ENCODE peak calls at places on chromosomes 4 and X, in five cellular contexts. M, Z, I, E and A are unnamed samples.
A peak's percentile ranks its signal among the peaks of the same experiment; 100 is the strongest.

GRCh38 chr4:47954679-47955078 is 40.3 kb upstream of the NFXL1 start:
- DNase-seq in M (no peak), Z (no peak), I (no peak), E (no peak), A (no peak)

GRCh38 chr4:168925789-168926490 is 84.1 kb downstream of the CBR4 start:
- DNase-seq in M (no peak), Z (no peak), I (no peak), E (no peak), A (no peak)

GRCh38 chr4:114922582-114922912 is 190.9 kb downstream of the NDST4 start:
- DNase-seq in M (no peak), Z (no peak), I (no peak), E (no peak), A (no peak)

GRCh38 chrX:24147165-24147564 is 2.4 kb upstream of the ZFX start:
- DNase-seq in M (no peak), Z (no peak), I (no peak), E (no peak), A (no peak)

GRCh38 chr4:185587444-185588161 is 52.3 kb upstream of the PDLIM3 start:
- DNase-seq in M (no peak), Z (no peak), I (no peak), E (no peak), A (peak; percentile 59)

GRCh38 chrX:10900585-10901289 is 210.4 kb upstream of the HCCS start:
- DNase-seq in M (peak; percentile 51), Z (peak; percentile 79), I (peak; percentile 50), E (no peak), A (no peak)

GRCh38 chr4:56757270-56757746 is 64.2 kb downstream of the SPINK2 start:
- DNase-seq in M (peak; percentile 30), Z (peak; percentile 73), I (peak; percentile 46), E (no peak), A (no peak)

GRCh38 chr4:86043755-86044592 is 315.9 kb downstream of the MAPK10 start:
- DNase-seq in M (peak; percentile 29), Z (peak; percentile 42), I (peak; percentile 90), E (no peak), A (no peak)

GRCh38 chr4:69760455-69760854 is at the start of gene SULT1B1:
- DNase-seq in M (peak; percentile 58), Z (peak; percentile 56), I (peak; percentile 58), E (no peak), A (peak; percentile 7)

GRCh38 chr4:184313058-184313709 is 95.5 kb upstream of the ENPP6 start:
- DNase-seq in M (no peak), Z (no peak), I (no peak), E (no peak), A (no peak)

GRCh38 chr4:89836031-89836777 is 757 bp downstream of the SNCA start:
- DNase-seq in M (peak; percentile 47), Z (no peak), I (peak; percentile 7), E (no peak), A (no peak)

DNA sequence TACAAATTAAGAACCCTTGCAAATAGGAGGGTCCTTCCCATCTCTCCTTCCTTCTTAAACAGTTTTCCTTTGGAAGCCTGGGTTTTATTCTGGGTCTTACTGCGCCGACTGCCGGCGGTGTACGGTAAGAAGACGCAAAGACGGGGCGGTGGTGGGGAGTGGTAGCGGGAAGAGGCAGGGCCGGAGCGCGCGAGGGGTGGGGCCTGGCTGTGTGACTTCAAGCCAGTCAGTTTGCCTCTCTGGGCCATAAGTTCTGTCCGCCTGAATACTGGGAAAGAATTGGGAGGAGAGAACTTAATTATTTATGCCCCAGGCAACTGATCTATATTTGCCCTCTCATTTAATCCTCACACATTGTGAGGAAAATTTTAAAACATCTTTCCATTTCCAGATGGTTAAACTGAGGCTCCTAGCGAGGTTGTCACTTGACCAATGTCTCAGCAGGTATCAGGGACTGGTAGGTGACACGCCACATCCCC is 726 bp upstream of the KANTR start:
- DNase-seq in M (peak; percentile 59), Z (peak; percentile 73), I (peak; percentile 86), E (peak; percentile 64), A (peak; percentile 58)
- H3K4me3 ChIP-seq in M (peak overlapping the region; percentile 45), Z (peak overlapping the region; percentile 71), I (peak overlapping the region; percentile 78), E (peak overlapping the region; percentile 61), A (peak overlapping the region; percentile 63)

GRCh38 chrX:132407704-132408103 is 81.1 kb downstream of the MBNL3 start:
- DNase-seq in M (no peak), Z (no peak), I (no peak), E (no peak), A (no peak)
- H3K4me1 ChIP-seq in M (no peaks in the 10 kb centered on the region), Z (no peaks in the 10 kb centered on the region), I (no peaks in the 10 kb centered on the region), E (no peaks in the 10 kb centered on the region), A (no peaks in the 10 kb centered on the region)

GRCh38 chr4:6059375-6059805 is 41.2 kb upstream of the C4orf50 start:
- DNase-seq in M (no peak), Z (no peak), I (no peak), E (no peak), A (no peak)
- H3K9me3 ChIP-seq in M (peaks cover 62% of the 10 kb centered on the region), Z (no peaks in the 10 kb centered on the region), I (peaks cover 31% of the 10 kb centered on the region), E (peaks cover 47% of the 10 kb centered on the region), A (peaks cover 20% of the 10 kb centered on the region)

DNA sequence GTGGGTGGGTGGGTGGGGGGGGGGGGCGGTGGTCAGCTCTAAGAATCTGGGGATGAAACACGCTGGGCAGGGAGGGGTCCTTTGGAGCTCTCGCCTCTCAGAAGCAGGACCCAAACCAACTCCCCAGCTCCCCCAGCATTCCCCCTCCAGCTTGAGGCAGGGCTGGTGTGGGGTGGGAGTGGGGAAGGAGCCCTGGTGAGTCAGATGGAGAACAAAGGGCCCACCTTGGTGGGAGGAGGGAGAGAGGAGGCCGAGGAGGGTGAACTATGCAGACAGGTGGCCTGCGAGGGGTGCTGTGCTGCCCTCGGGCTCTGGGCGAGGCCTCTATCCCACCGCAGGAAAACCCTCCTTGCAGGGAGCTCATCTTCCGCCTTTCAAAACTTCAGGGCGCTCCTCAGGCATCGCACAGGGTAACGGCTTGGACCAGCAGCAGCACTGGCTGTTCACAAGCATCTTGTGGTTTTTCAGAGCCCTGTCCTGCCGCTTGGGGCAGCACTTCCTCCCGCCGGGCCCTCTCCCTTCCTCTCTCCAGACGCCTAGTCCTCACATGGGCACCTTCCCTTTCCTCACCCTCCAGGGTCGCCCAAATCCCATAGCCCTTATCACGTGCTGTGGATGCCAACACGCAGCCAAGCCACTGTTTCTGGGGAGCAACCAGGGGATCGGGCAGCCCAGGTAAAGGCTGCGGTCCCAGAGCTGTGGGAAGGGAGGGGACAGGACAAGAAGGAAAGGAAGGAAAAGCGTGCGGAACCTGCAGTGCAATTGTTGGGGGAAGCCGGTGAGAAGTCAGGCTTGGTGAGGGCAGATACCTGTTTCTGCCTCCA is 34.0 kb upstream of the GRPEL1 start:
- DNase-seq in M (peak; percentile 51), Z (peak; percentile 61), I (peak; percentile 86), E (peak; percentile 66), A (no peak)
- H3K4me3 ChIP-seq in M (peak overlapping the region; percentile 5), Z (peak overlapping the region; percentile 77), I (peak overlapping the region; percentile 85), E (peak overlapping the region; percentile 63), A (peak overlapping the region; percentile 43)

DNA sequence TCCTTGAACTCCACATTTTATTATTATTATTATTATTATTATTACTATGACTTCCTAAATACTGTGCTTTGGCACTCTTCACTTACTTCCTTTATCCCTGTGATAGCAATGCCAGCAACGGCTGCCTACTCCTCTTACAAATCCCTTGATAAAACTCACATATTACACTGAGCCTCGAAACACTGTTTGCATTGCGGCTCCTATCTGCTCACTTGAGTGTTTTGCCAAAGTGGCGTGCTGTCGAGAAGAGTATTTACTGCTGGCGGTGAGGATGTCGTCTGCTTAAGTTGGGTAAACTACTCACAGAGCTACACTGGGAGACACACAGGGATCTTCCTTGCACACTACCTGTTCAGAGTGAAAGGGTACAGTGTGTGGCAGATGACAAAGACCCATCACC is 143.4 kb upstream of the VCX3A start:
- DNase-seq in M (no peak), Z (no peak), I (no peak), E (no peak), A (no peak)
- H3K4me1 ChIP-seq in M (no peaks in the 10 kb centered on the region), Z (no peaks in the 10 kb centered on the region), I (no peaks in the 10 kb centered on the region), E (no peaks in the 10 kb centered on the region), A (no peaks in the 10 kb centered on the region)

GRCh38 chr4:991451-992296 is 1.5 kb downstream of the SLC26A1 start:
- DNase-seq in M (no peak), Z (no peak), I (no peak), E (no peak), A (no peak)
- H3K9me3 ChIP-seq in M (no peaks in the 10 kb centered on the region), Z (no peaks in the 10 kb centered on the region), I (no peaks in the 10 kb centered on the region), E (no peaks in the 10 kb centered on the region), A (no peaks in the 10 kb centered on the region)